ENCODE peak calls at places on chromosomes 16 and 17, in six cellular contexts. Q, W, N, L, G and P are unnamed samples.

GRCh38 chr16:63876096-63876495 is 1245.8 kb downstream of the CDH11 start:
- DNase-seq in Q (no peak), W (no peak), N (no peak), L (peak), G (no peak), P (no peak)

GRCh38 chr17:35210741-35211140 is 16.5 kb upstream of the SLC35G3 start:
- DNase-seq in Q (no peak), W (no peak), N (no peak), L (no peak), G (no peak), P (no peak)

GRCh38 chr16:19113577-19114358 is at the start of gene ITPRIPL2:
- DNase-seq in Q (peak), W (peak), N (peak), L (peak), G (peak), P (peak)

GRCh38 chr16:71919033-71919432 is 23.7 kb downstream of the IST1 start:
- DNase-seq in Q (no peak), W (no peak), N (no peak), L (no peak), G (no peak), P (no peak)

GRCh38 chr16:49112754-49113153 is 168.9 kb downstream of the CBLN1 start:
- DNase-seq in Q (no peak), W (no peak), N (no peak), L (no peak), G (no peak), P (no peak)

GRCh38 chr17:56319531-56319930 is 166.3 kb downstream of the ANKFN1 start:
- DNase-seq in Q (no peak), W (peak), N (peak), L (peak), G (no peak), P (peak)

GRCh38 chr17:310111-311010 is 42.2 kb downstream of the RPH3AL start:
- DNase-seq in Q (no peak), W (no peak), N (no peak), L (no peak), G (no peak), P (peak)

GRCh38 chr16:86466695-86467406 is 43.5 kb upstream of the FOXF1 start:
- DNase-seq in Q (no peak), W (no peak), N (peak), L (no peak), G (no peak), P (no peak)

GRCh38 chr16:59060212-59060611 is 326.1 kb upstream of the GOT2 start:
- DNase-seq in Q (no peak), W (peak), N (peak), L (no peak), G (no peak), P (no peak)

GRCh38 chr17:69607162-69607834 is 192.8 kb downstream of the MAP2K6 start:
- DNase-seq in Q (peak), W (peak), N (peak), L (peak), G (peak), P (peak)

GRCh38 chr17:4304417-4305027 is 40.7 kb upstream of the ANKFY1 start:
- DNase-seq in Q (no peak), W (peak), N (peak), L (peak), G (no peak), P (peak)

GRCh38 chr17:3683054-3683511 is 12.9 kb downstream of the P2RX5 start:
- DNase-seq in Q (peak), W (peak), N (no peak), L (peak), G (peak), P (no peak)

GRCh38 chr17:34503804-34504203 is 75.6 kb upstream of the TMEM132E start:
- DNase-seq in Q (no peak), W (no peak), N (no peak), L (peak), G (no peak), P (no peak)

GRCh38 chr17:7816926-7817642 is 16.9 kb upstream of the KDM6B start:
- DNase-seq in Q (no peak), W (no peak), N (no peak), L (no peak), G (peak), P (no peak)

GRCh38 chr17:44979426-44980273 is 11.5 kb upstream of the C1QL1 start:
- DNase-seq in Q (no peak), W (peak), N (peak), L (no peak), G (no peak), P (no peak)

GRCh38 chr17:81084691-81085419 is 49.9 kb downstream of the BAIAP2 start:
- DNase-seq in Q (no peak), W (no peak), N (no peak), L (no peak), G (no peak), P (no peak)

GRCh38 chr16:1362807-1363206 is 11.1 kb downstream of the GNPTG start:
- DNase-seq in Q (no peak), W (no peak), N (no peak), L (peak), G (no peak), P (no peak)

GRCh38 chr17:2363318-2363717 is 26.0 kb downstream of the SGSM2 start:
- DNase-seq in Q (no peak), W (no peak), N (no peak), L (no peak), G (no peak), P (no peak)

GRCh38 chr16:89811321-89811720 is 5.1 kb downstream of the FANCA start:
- DNase-seq in Q (no peak), W (no peak), N (no peak), L (peak), G (no peak), P (no peak)

GRCh38 chr17:37659887-37660286 is 16.6 kb upstream of the DDX52 start:
- DNase-seq in Q (no peak), W (no peak), N (no peak), L (no peak), G (no peak), P (no peak)

GRCh38 chr17:10792156-10792555 is 11.7 kb downstream of the TMEM238L start:
- DNase-seq in Q (no peak), W (no peak), N (no peak), L (peak), G (no peak), P (no peak)

GRCh38 chr16:69925311-69925710 is 25.8 kb upstream of the CLEC18A start:
- DNase-seq in Q (no peak), W (no peak), N (no peak), L (no peak), G (no peak), P (no peak)

GRCh38 chr17:81480140-81480917 is 32.3 kb downstream of the ACTG1 start:
- DNase-seq in Q (no peak), W (peak), N (peak), L (no peak), G (no peak), P (no peak)

DNA sequence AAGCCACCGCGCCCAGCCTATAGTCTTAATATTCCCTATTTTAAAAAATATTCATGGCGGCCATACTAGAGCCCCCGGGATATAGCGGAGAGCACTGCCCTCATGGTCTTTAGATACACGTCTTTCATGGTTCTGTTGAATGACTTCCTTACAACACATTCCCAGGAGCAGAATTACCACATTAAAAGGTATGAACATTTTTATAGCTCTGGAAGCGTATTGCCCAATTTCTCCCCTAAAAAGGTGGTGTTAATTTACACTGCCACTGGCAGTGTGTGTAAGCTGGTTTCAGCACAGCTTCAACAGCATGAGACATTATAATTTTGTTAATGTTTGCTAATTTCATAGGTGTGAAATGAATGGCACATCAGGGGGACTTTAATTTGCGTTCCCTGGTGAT is 19.0 kb downstream of the C17orf100 start:
- DNase-seq in Q (no peak), W (no peak), N (no peak), L (peak), G (peak), P (no peak)
- H3K4me2 ChIP-seq in Q (no peak), W (no peak), N (no peak), L (no peak), G (no peak), P (no peak)

GRCh38 chr16:88649924-88650748 is 717 bp downstream of the CYBA start:
- DNase-seq in Q (peak), W (peak), N (peak), L (peak), G (peak), P (no peak)
- H3K9ac ChIP-seq in Q (peak), W (peak), N (peak), L (peak), G (peak), P (peak)

GRCh38 chr17:49930880-49931279 is 38.1 kb upstream of the DLX4 start:
- DNase-seq in Q (no peak), W (no peak), N (no peak), L (no peak), G (no peak), P (no peak)

GRCh38 chr17:49925916-49926315 is 43.1 kb upstream of the DLX4 start:
- DNase-seq in Q (no peak), W (no peak), N (no peak), L (no peak), G (no peak), P (no peak)

GRCh38 chr17:49928826-49929475 is 40.0 kb upstream of the DLX4 start:
- DNase-seq in Q (no peak), W (no peak), N (peak), L (no peak), G (no peak), P (no peak)

GRCh38 chr17:49926886-49927285 is 42.1 kb upstream of the DLX4 start:
- DNase-seq in Q (no peak), W (no peak), N (no peak), L (no peak), G (no peak), P (no peak)

GRCh38 chr17:49928126-49928800 is 40.7 kb upstream of the DLX4 start:
- DNase-seq in Q (no peak), W (no peak), N (no peak), L (no peak), G (no peak), P (no peak)
- H3K14ac ChIP-seq in Q (no peak), W (no peak), N (no peak), L (no peak), G (no peak), P (peak)

GRCh38 chr16:85164838-85165516 is 52.7 kb upstream of the CIBAR2 start:
- DNase-seq in Q (no peak), W (no peak), N (no peak), L (no peak), G (no peak), P (no peak)

GRCh38 chr16:85159226-85159980 is 47.1 kb upstream of the CIBAR2 start:
- DNase-seq in Q (no peak), W (no peak), N (no peak), L (no peak), G (no peak), P (no peak)

GRCh38 chr16:85163278-85164112 is 51.2 kb upstream of the CIBAR2 start:
- DNase-seq in Q (no peak), W (peak), N (peak), L (no peak), G (no peak), P (no peak)

GRCh38 chr16:85165781-85166180 is 53.5 kb upstream of the CIBAR2 start:
- DNase-seq in Q (no peak), W (no peak), N (no peak), L (no peak), G (no peak), P (no peak)

DNA sequence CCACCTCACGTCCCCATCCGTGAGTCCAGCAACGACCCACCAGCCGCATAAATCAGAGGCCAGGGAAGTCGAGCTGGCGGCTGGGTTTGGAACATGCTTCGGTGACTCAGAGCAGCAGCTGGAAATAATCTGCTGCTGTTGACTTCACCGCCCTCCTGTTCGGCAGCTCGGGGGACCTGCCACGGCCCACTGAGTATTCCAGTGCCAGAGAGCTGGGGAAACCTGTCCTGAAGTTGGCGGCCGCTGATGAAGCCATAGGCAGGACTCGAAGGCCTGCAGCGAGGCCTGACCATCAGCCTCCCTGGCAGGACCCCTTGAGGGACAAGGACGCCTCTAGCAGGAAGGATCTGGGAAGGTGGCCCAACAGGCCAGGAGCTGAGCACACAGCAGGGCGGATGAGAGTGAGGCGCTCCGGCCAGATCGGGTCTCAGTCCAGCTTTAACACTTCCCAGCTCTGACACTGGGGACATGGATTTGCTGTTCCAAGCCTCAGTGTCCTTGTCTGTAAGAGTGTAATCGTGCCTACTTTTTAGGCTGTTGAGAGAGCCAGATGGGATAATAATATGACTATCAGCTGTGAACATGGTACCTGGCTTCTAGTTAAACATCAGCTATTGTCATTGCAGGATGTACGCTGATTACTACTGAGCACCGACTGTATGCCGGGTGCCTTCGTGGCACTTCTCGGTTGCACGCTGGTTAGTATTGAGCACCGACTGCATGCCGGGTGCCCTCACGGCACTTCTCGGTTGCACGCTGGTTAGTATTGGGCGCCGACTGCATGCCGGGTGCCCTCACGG is 50.4 kb upstream of the CIBAR2 start:
- DNase-seq in Q (no peak), W (peak), N (peak), L (peak), G (no peak), P (no peak)
- H3K4me2 ChIP-seq in Q (no peak), W (peak), N (peak), L (no peak), G (no peak), P (no peak)

GRCh38 chr17:61158372-61158771 is 241.3 kb upstream of the TBX2 start:
- DNase-seq in Q (no peak), W (no peak), N (no peak), L (no peak), G (no peak), P (no peak)

GRCh38 chr17:61157246-61157887 is 242.3 kb upstream of the TBX2 start:
- DNase-seq in Q (no peak), W (peak), N (peak), L (no peak), G (no peak), P (no peak)

GRCh38 chr17:61161615-61162134 is 238.0 kb upstream of the TBX2 start:
- DNase-seq in Q (no peak), W (no peak), N (peak), L (no peak), G (no peak), P (no peak)

GRCh38 chr17:61160789-61161440 is 238.7 kb upstream of the TBX2 start:
- DNase-seq in Q (no peak), W (no peak), N (no peak), L (no peak), G (no peak), P (no peak)

GRCh38 chr17:61159415-61159814 is 240.2 kb upstream of the TBX2 start:
- DNase-seq in Q (no peak), W (no peak), N (peak), L (peak), G (no peak), P (no peak)
- H3K9ac ChIP-seq in Q (no peak), W (no peak), N (no peak), L (no peak), G (no peak), P (no peak)

GRCh38 chr17:49510720-49511110 is 15.6 kb downstream of the NGFR start:
- DNase-seq in Q (no peak), W (no peak), N (no peak), L (no peak), G (no peak), P (no peak)

GRCh38 chr17:49508891-49509587 is 13.9 kb downstream of the NGFR start:
- DNase-seq in Q (no peak), W (no peak), N (no peak), L (no peak), G (no peak), P (no peak)

GRCh38 chr17:49508061-49508865 is 13.2 kb downstream of the NGFR start:
- DNase-seq in Q (peak), W (no peak), N (no peak), L (peak), G (peak), P (peak)

GRCh38 chr17:49510059-49510719 is 15.1 kb downstream of the NGFR start:
- DNase-seq in Q (no peak), W (no peak), N (no peak), L (no peak), G (no peak), P (no peak)

GRCh38 chr17:49509588-49509917 is 14.5 kb downstream of the NGFR start:
- DNase-seq in Q (no peak), W (no peak), N (no peak), L (no peak), G (no peak), P (no peak)
- H3K14ac ChIP-seq in Q (no peak), W (no peak), N (no peak), L (peak), G (no peak), P (no peak)

GRCh38 chr17:42784361-42784760 is 4.0 kb downstream of the WNK4 start:
- DNase-seq in Q (no peak), W (no peak), N (no peak), L (no peak), G (peak), P (no peak)
- H3K4me2 ChIP-seq in Q (no peak), W (no peak), N (no peak), L (no peak), G (no peak), P (no peak)

GRCh38 chr17:48578616-48579560 is 738 bp upstream of the HOXB4 start:
- DNase-seq in Q (no peak), W (peak), N (peak), L (no peak), G (no peak), P (no peak)
- H3K9ac ChIP-seq in Q (no peak), W (peak), N (peak), L (peak), G (no peak), P (no peak)

GRCh38 chr16:29744541-29745101 is 1.2 kb downstream of the C16orf54 start:
- DNase-seq in Q (no peak), W (no peak), N (no peak), L (no peak), G (no peak), P (no peak)
- H3K14ac ChIP-seq in Q (no peak), W (no peak), N (no peak), L (no peak), G (no peak), P (no peak)